ENCODE peak calls at places on chromosome 18, in five cellular contexts. One of them, this sample, is unnamed.

GRCh38 chr18:79952457-79952995 is 1.1 kb upstream of the SLC66A2 start:
- DNase-seq in mammary epithelial cell: no peak
- DNase-seq in tibial artery: no peak
- DNase-seq in mucosa of descending colon: peak
- DNase-seq in AG04449: no peak
- DNase-seq in this sample: no peak

GRCh38 chr18:31929273-31929672 is 13.7 kb downstream of the TRAPPC8 start:
- DNase-seq in mammary epithelial cell: no peak
- DNase-seq in tibial artery: no peak
- DNase-seq in mucosa of descending colon: no peak
- DNase-seq in AG04449: no peak
- DNase-seq in this sample: no peak

GRCh38 chr18:67218556-67218955 is 298.0 kb downstream of the DSEL start:
- DNase-seq in mammary epithelial cell: no peak
- DNase-seq in tibial artery: no peak
- DNase-seq in mucosa of descending colon: no peak
- DNase-seq in AG04449: no peak
- DNase-seq in this sample: no peak

GRCh38 chr18:36467614-36468013 is 170.1 kb downstream of the FHOD3 start:
- DNase-seq in mammary epithelial cell: no peak
- DNase-seq in tibial artery: no peak
- DNase-seq in mucosa of descending colon: no peak
- DNase-seq in AG04449: no peak
- DNase-seq in this sample: no peak

GRCh38 chr18:51236225-51236624 is 38.7 kb upstream of the MEX3C start:
- DNase-seq in mammary epithelial cell: peak
- DNase-seq in tibial artery: no peak
- DNase-seq in mucosa of descending colon: no peak
- DNase-seq in AG04449: no peak
- DNase-seq in this sample: peak

GRCh38 chr18:11183621-11184020 is 34.3 kb upstream of the PIEZO2 start:
- DNase-seq in mammary epithelial cell: no peak
- DNase-seq in tibial artery: no peak
- DNase-seq in mucosa of descending colon: no peak
- DNase-seq in AG04449: no peak
- DNase-seq in this sample: peak

GRCh38 chr18:56661414-56662101 is 10.4 kb downstream of the WDR7 start:
- DNase-seq in mammary epithelial cell: no peak
- DNase-seq in tibial artery: no peak
- DNase-seq in mucosa of descending colon: no peak
- DNase-seq in AG04449: no peak
- DNase-seq in this sample: no peak

GRCh38 chr18:68735498-68736343 is 20.8 kb upstream of the TMX3 start:
- DNase-seq in mammary epithelial cell: peak
- DNase-seq in tibial artery: no peak
- DNase-seq in mucosa of descending colon: no peak
- DNase-seq in AG04449: no peak
- DNase-seq in this sample: peak

GRCh38 chr18:31058897-31059296 is 16.4 kb upstream of the DSC3 start:
- DNase-seq in mammary epithelial cell: no peak
- DNase-seq in tibial artery: no peak
- DNase-seq in mucosa of descending colon: no peak
- DNase-seq in AG04449: no peak
- DNase-seq in this sample: no peak

GRCh38 chr18:3281456-3282400 is 19.8 kb downstream of the MYL12B start:
- DNase-seq in mammary epithelial cell: peak
- DNase-seq in tibial artery: no peak
- DNase-seq in mucosa of descending colon: no peak
- DNase-seq in AG04449: no peak
- DNase-seq in this sample: peak

GRCh38 chr18:11040823-11041712 is 108.3 kb downstream of the PIEZO2 start:
- DNase-seq in mammary epithelial cell: peak
- DNase-seq in tibial artery: no peak
- DNase-seq in mucosa of descending colon: no peak
- DNase-seq in AG04449: no peak
- DNase-seq in this sample: peak

GRCh38 chr18:23032030-23032582 is 99.0 kb downstream of the RBBP8 start:
- DNase-seq in mammary epithelial cell: peak
- DNase-seq in tibial artery: no peak
- DNase-seq in mucosa of descending colon: no peak
- DNase-seq in AG04449: peak
- DNase-seq in this sample: peak

GRCh38 chr18:9058426-9058825 is 44.1 kb upstream of the NDUFV2 start:
- DNase-seq in mammary epithelial cell: no peak
- DNase-seq in tibial artery: no peak
- DNase-seq in mucosa of descending colon: no peak
- DNase-seq in AG04449: no peak
- DNase-seq in this sample: no peak

GRCh38 chr18:42442661-42443060 is 487.6 kb downstream of the PIK3C3 start:
- DNase-seq in mammary epithelial cell: no peak
- DNase-seq in tibial artery: no peak
- DNase-seq in mucosa of descending colon: no peak
- DNase-seq in AG04449: no peak
- DNase-seq in this sample: no peak

GRCh38 chr18:58838165-58838860 is 26.4 kb upstream of the ZNF532 start:
- DNase-seq in mammary epithelial cell: no peak
- DNase-seq in tibial artery: no peak
- DNase-seq in mucosa of descending colon: no peak
- DNase-seq in AG04449: no peak
- DNase-seq in this sample: no peak

GRCh38 chr18:67385455-67385854 is 131.1 kb downstream of the DSEL start:
- DNase-seq in mammary epithelial cell: no peak
- DNase-seq in tibial artery: no peak
- DNase-seq in mucosa of descending colon: no peak
- DNase-seq in AG04449: no peak
- DNase-seq in this sample: peak

GRCh38 chr18:67135981-67136380 is 380.5 kb downstream of the DSEL start:
- DNase-seq in mammary epithelial cell: peak
- DNase-seq in tibial artery: no peak
- DNase-seq in mucosa of descending colon: no peak
- DNase-seq in AG04449: no peak
- DNase-seq in this sample: no peak

GRCh38 chr18:76487782-76488181 is 7.3 kb downstream of the ZNF516 start:
- DNase-seq in mammary epithelial cell: no peak
- DNase-seq in tibial artery: no peak
- DNase-seq in mucosa of descending colon: peak
- DNase-seq in AG04449: no peak
- DNase-seq in this sample: no peak

GRCh38 chr18:76388891-76389423 is 106.1 kb downstream of the ZNF516 start:
- DNase-seq in mammary epithelial cell: no peak
- DNase-seq in tibial artery: no peak
- DNase-seq in mucosa of descending colon: no peak
- DNase-seq in AG04449: no peak
- DNase-seq in this sample: no peak

GRCh38 chr18:9016819-9017169 is 85.7 kb upstream of the NDUFV2 start:
- DNase-seq in mammary epithelial cell: no peak
- DNase-seq in tibial artery: no peak
- DNase-seq in mucosa of descending colon: no peak
- DNase-seq in AG04449: no peak
- DNase-seq in this sample: no peak

GRCh38 chr18:64240301-64240700 is 91.4 kb upstream of the LINC00305 start:
- DNase-seq in mammary epithelial cell: no peak
- DNase-seq in tibial artery: no peak
- DNase-seq in mucosa of descending colon: no peak
- DNase-seq in AG04449: no peak
- DNase-seq in this sample: no peak

GRCh38 chr18:50079571-50080295 is 115.2 kb downstream of the MYO5B start:
- DNase-seq in mammary epithelial cell: no peak
- DNase-seq in tibial artery: no peak
- DNase-seq in mucosa of descending colon: no peak
- DNase-seq in AG04449: no peak
- DNase-seq in this sample: no peak

GRCh38 chr18:26458526-26459232 is 89.7 kb downstream of the KCTD1 start:
- DNase-seq in mammary epithelial cell: peak
- DNase-seq in tibial artery: no peak
- DNase-seq in mucosa of descending colon: no peak
- DNase-seq in AG04449: no peak
- DNase-seq in this sample: peak

GRCh38 chr18:8685141-8685913 is 20.0 kb upstream of the MTCL1 start:
- DNase-seq in mammary epithelial cell: peak
- DNase-seq in tibial artery: no peak
- DNase-seq in mucosa of descending colon: no peak
- DNase-seq in AG04449: no peak
- DNase-seq in this sample: peak

GRCh38 chr18:55236150-55236931 is 277.1 kb upstream of the CCDC68 start:
- DNase-seq in mammary epithelial cell: no peak
- DNase-seq in tibial artery: peak
- DNase-seq in mucosa of descending colon: no peak
- DNase-seq in AG04449: no peak
- DNase-seq in this sample: peak

GRCh38 chr18:60466671-60467070 is 94.1 kb upstream of the MC4R start:
- DNase-seq in mammary epithelial cell: no peak
- DNase-seq in tibial artery: no peak
- DNase-seq in mucosa of descending colon: no peak
- DNase-seq in AG04449: no peak
- DNase-seq in this sample: peak

GRCh38 chr18:45626330-45627203 is 11.3 kb downstream of the SLC14A2 start:
- DNase-seq in mammary epithelial cell: peak
- DNase-seq in tibial artery: no peak
- DNase-seq in mucosa of descending colon: no peak
- DNase-seq in AG04449: no peak
- DNase-seq in this sample: peak

GRCh38 chr18:62944454-62944853 is 229.1 kb downstream of the PHLPP1 start:
- DNase-seq in mammary epithelial cell: no peak
- DNase-seq in tibial artery: no peak
- DNase-seq in mucosa of descending colon: no peak
- DNase-seq in AG04449: no peak
- DNase-seq in this sample: no peak
- TF ChIP-seq CTCF in mammary epithelial cell: no peak
- TF ChIP-seq CTCF in tibial artery: no peak
- TF ChIP-seq CTCF in mucosa of descending colon: no peak
- TF ChIP-seq CTCF in AG04449: no peak
- TF ChIP-seq CTCF in this sample: peak

GRCh38 chr18:65753520-65753919 is 2.7 kb downstream of the CDH7 start:
- DNase-seq in mammary epithelial cell: no peak
- DNase-seq in tibial artery: no peak
- DNase-seq in mucosa of descending colon: no peak
- DNase-seq in AG04449: no peak
- DNase-seq in this sample: peak
- TF ChIP-seq CTCF in mammary epithelial cell: no peak
- TF ChIP-seq CTCF in tibial artery: no peak
- TF ChIP-seq CTCF in mucosa of descending colon: no peak
- TF ChIP-seq CTCF in AG04449: no peak
- TF ChIP-seq CTCF in this sample: peak

DNA sequence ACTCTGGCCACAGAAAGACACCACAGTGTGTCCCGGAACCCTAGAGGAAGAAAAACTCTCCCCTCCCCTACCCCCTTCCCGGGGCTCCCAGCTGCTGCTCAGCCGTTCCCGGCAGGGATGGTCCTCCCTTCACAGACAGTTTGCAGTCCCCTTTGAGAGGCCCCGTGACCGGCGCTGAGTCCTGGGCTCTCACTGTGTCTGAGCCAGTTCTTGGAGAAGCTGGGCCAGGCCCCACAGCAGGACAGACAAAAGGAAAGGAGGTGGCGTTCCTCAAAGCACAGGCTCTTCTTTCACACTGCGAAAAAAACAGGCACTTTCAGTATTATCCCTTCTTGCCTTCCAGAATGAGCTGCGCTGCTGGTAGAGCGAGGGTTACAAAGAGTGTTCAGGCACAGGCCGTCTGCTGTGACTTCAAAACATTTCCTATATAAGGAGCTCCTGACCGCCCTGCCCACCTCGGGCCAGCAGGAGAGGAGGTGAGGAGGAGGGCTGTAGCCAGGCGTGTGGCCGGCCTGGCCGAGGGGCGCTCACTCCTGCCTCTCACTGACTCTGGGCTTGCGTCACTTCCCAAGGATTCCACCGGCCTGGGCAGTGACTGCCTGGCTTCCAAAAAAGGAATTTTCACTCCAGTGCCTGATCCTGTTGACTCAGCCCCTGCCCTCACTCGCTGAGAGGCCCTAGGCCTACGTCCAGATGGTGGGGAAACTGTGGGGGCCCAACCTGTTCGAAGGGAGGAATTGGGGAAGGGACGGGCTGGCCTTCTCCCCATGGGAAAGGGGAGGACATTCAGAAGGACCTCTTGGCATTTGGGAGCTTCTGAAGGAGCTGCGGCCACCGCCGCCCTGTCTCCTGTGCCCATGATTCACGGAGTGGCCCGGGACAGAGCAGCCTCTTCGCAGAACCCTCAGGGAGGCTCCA is 24.9 kb downstream of the CIDEA start:
- DNase-seq in mammary epithelial cell: peak
- DNase-seq in tibial artery: peak
- DNase-seq in mucosa of descending colon: peak
- DNase-seq in AG04449: peak
- DNase-seq in this sample: peak
- TF ChIP-seq CTCF in mammary epithelial cell: no peak
- TF ChIP-seq CTCF in tibial artery: peak
- TF ChIP-seq CTCF in mucosa of descending colon: no peak
- TF ChIP-seq CTCF in AG04449: peak
- TF ChIP-seq CTCF in this sample: peak

DNA sequence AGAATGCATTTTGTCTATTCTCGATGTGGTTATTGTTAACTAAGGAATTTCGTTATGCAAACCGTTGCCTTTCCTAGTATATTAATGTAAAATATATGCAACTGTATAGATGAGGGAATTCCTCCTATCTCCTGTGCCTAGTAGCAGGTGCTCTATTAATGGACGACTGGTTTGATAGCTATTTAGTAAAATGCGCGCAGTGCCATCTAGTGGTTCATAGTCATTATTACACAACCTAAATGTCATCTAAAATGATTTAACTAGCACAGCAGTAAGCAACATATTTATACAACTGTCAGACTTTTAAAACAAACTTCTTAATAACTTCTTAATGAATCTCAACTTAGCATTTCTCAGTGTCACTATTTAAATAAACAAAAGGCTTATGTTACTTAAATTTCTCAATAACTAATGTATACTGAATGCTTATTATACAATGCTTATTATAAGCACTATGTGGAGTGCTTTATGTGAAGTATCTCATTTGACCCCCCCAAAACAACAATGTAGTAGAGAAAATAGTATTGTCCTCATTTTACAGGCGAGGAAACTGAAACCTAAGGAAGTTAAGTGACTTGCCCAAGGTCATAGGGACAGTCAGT is 77.9 kb downstream of the DTNA start:
- DNase-seq in mammary epithelial cell: peak
- DNase-seq in tibial artery: no peak
- DNase-seq in mucosa of descending colon: no peak
- DNase-seq in AG04449: peak
- DNase-seq in this sample: peak
- TF ChIP-seq CTCF in mammary epithelial cell: peak
- TF ChIP-seq CTCF in tibial artery: peak
- TF ChIP-seq CTCF in mucosa of descending colon: peak
- TF ChIP-seq CTCF in AG04449: peak
- TF ChIP-seq CTCF in this sample: peak

DNA sequence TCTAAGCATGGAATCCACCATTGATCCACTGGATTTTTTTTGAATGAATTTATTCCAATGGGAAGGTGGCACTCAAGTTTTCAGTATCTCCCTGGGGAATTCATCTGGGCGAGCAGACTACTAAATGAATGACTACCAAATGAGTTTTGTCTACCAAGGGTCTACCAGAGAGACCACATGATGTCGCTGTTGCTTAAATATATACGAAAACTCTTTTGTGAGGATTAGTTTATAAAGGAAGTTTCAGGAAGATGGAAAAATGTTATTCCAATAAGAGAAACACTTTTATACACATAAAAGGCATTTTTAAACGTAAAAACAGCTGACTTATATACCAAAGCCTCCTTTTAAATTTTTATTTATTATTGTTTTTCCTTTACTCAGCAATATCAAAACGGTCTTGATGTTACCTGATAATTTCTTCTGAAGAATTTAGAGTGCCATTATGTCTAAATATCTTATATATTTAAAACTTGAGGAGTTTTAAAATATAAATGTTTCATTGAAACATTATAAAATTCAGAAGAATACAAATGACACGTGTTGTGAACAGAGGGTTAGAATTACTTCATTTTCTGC is 139.7 kb downstream of the HRH4 start:
- DNase-seq in mammary epithelial cell: peak
- DNase-seq in tibial artery: no peak
- DNase-seq in mucosa of descending colon: no peak
- DNase-seq in AG04449: no peak
- DNase-seq in this sample: peak
- TF ChIP-seq CTCF in mammary epithelial cell: peak
- TF ChIP-seq CTCF in tibial artery: peak
- TF ChIP-seq CTCF in mucosa of descending colon: no peak
- TF ChIP-seq CTCF in AG04449: peak
- TF ChIP-seq CTCF in this sample: peak